ENCODE peak calls at places on chromosome 16, in eight cellular contexts. One of them, this sample, is unnamed.

GRCh38 chr16:27239906-27240655 is 28.5 kb downstream of the NSMCE1 start:
- DNase-seq in gastrocnemius medialis: no peak
- DNase-seq in ovary: no peak
- DNase-seq in tibial nerve: no peak
- DNase-seq in astrocyte of the spinal cord: no peak
- DNase-seq in body of pancreas: no peak
- DNase-seq in Caco-2: no peak
- DNase-seq in BE2C: no peak
- DNase-seq in this sample: no peak

GRCh38 chr16:47734987-47735594 is 274.0 kb downstream of the PHKB start:
- DNase-seq in tibial nerve: no peak
- DNase-seq in body of pancreas: peak; percentile 87
- DNase-seq in gastrocnemius medialis: no peak
- DNase-seq in Caco-2: no peak
- DNase-seq in BE2C: no peak
- DNase-seq in ovary: no peak
- DNase-seq in astrocyte of the spinal cord: no peak
- DNase-seq in this sample: no peak

GRCh38 chr16:77788196-77789084 is at the start of gene VAT1L:
- DNase-seq in BE2C: peak; percentile 15
- DNase-seq in Caco-2: peak; percentile 40
- DNase-seq in ovary: no peak
- DNase-seq in astrocyte of the spinal cord: peak; percentile 75
- DNase-seq in gastrocnemius medialis: no peak
- DNase-seq in tibial nerve: no peak
- DNase-seq in body of pancreas: no peak
- DNase-seq in this sample: no peak

GRCh38 chr16:50444546-50444945 is 75.8 kb upstream of the BRD7 start:
- DNase-seq in ovary: no peak
- DNase-seq in astrocyte of the spinal cord: no peak
- DNase-seq in Caco-2: no peak
- DNase-seq in body of pancreas: no peak
- DNase-seq in gastrocnemius medialis: no peak
- DNase-seq in tibial nerve: no peak
- DNase-seq in BE2C: no peak
- DNase-seq in this sample: no peak

GRCh38 chr16:21301168-21301894 is 23.2 kb upstream of the CRYM start:
- DNase-seq in ovary: peak; percentile 56
- DNase-seq in BE2C: peak; percentile 75
- DNase-seq in body of pancreas: peak; percentile 82
- DNase-seq in gastrocnemius medialis: peak; percentile 49
- DNase-seq in astrocyte of the spinal cord: peak; percentile 73
- DNase-seq in Caco-2: peak; percentile 81
- DNase-seq in tibial nerve: peak; percentile 35
- DNase-seq in this sample: peak; percentile 59

GRCh38 chr16:81528258-81528657 is 83.7 kb downstream of the CMIP start:
- DNase-seq in astrocyte of the spinal cord: no peak
- DNase-seq in ovary: no peak
- DNase-seq in BE2C: no peak
- DNase-seq in Caco-2: no peak
- DNase-seq in gastrocnemius medialis: no peak
- DNase-seq in tibial nerve: no peak
- DNase-seq in body of pancreas: no peak
- DNase-seq in this sample: no peak

GRCh38 chr16:17423195-17423594 is 47.6 kb downstream of the XYLT1 start:
- DNase-seq in BE2C: no peak
- DNase-seq in tibial nerve: no peak
- DNase-seq in body of pancreas: no peak
- DNase-seq in Caco-2: no peak
- DNase-seq in astrocyte of the spinal cord: no peak
- DNase-seq in ovary: no peak
- DNase-seq in gastrocnemius medialis: no peak
- DNase-seq in this sample: no peak

GRCh38 chr16:71373073-71373472 is 14.6 kb downstream of the CALB2 start:
- DNase-seq in astrocyte of the spinal cord: peak; percentile 4
- DNase-seq in BE2C: no peak
- DNase-seq in ovary: no peak
- DNase-seq in Caco-2: no peak
- DNase-seq in body of pancreas: no peak
- DNase-seq in tibial nerve: no peak
- DNase-seq in gastrocnemius medialis: no peak
- DNase-seq in this sample: no peak

GRCh38 chr16:90015586-90016338 is 3.5 kb downstream of the DBNDD1 start:
- DNase-seq in tibial nerve: no peak
- DNase-seq in Caco-2: no peak
- DNase-seq in astrocyte of the spinal cord: peak; percentile 19
- DNase-seq in body of pancreas: no peak
- DNase-seq in ovary: no peak
- DNase-seq in gastrocnemius medialis: no peak
- DNase-seq in BE2C: no peak
- DNase-seq in this sample: no peak

GRCh38 chr16:88914750-88915368 is 48.4 kb upstream of the PABPN1L start:
- DNase-seq in astrocyte of the spinal cord: no peak
- DNase-seq in ovary: no peak
- DNase-seq in gastrocnemius medialis: no peak
- DNase-seq in tibial nerve: peak; percentile 52
- DNase-seq in body of pancreas: no peak
- DNase-seq in Caco-2: no peak
- DNase-seq in BE2C: no peak
- DNase-seq in this sample: no peak

GRCh38 chr16:67708368-67708771 is 10.7 kb downstream of the GFOD2 start:
- DNase-seq in astrocyte of the spinal cord: no peak
- DNase-seq in Caco-2: no peak
- DNase-seq in tibial nerve: no peak
- DNase-seq in BE2C: no peak
- DNase-seq in ovary: no peak
- DNase-seq in gastrocnemius medialis: peak; percentile 50
- DNase-seq in body of pancreas: no peak
- DNase-seq in this sample: no peak

GRCh38 chr16:81198635-81199034 is 39.9 kb upstream of the BCO1 start:
- DNase-seq in tibial nerve: no peak
- DNase-seq in gastrocnemius medialis: no peak
- DNase-seq in ovary: no peak
- DNase-seq in BE2C: no peak
- DNase-seq in Caco-2: peak; percentile 47
- DNase-seq in body of pancreas: no peak
- DNase-seq in astrocyte of the spinal cord: no peak
- DNase-seq in this sample: no peak

GRCh38 chr16:74094514-74094913 is 202.1 kb upstream of the PSMD7 start:
- DNase-seq in BE2C: no peak
- DNase-seq in gastrocnemius medialis: no peak
- DNase-seq in Caco-2: no peak
- DNase-seq in astrocyte of the spinal cord: no peak
- DNase-seq in ovary: no peak
- DNase-seq in tibial nerve: no peak
- DNase-seq in body of pancreas: no peak
- DNase-seq in this sample: no peak

GRCh38 chr16:68049448-68049847 is 26.4 kb downstream of the DUS2 start:
- DNase-seq in body of pancreas: no peak
- DNase-seq in tibial nerve: no peak
- DNase-seq in ovary: no peak
- DNase-seq in Caco-2: no peak
- DNase-seq in astrocyte of the spinal cord: no peak
- DNase-seq in gastrocnemius medialis: no peak
- DNase-seq in BE2C: no peak
- DNase-seq in this sample: no peak

GRCh38 chr16:24493859-24494258 is 45.5 kb upstream of the RBBP6 start:
- DNase-seq in body of pancreas: no peak
- DNase-seq in ovary: no peak
- DNase-seq in tibial nerve: no peak
- DNase-seq in Caco-2: no peak
- DNase-seq in BE2C: no peak
- DNase-seq in gastrocnemius medialis: no peak
- DNase-seq in astrocyte of the spinal cord: no peak
- DNase-seq in this sample: no peak
- TF ChIP-seq CTCF in body of pancreas: no peak
- TF ChIP-seq CTCF in ovary: no peak
- TF ChIP-seq CTCF in tibial nerve: no peak
- TF ChIP-seq CTCF in Caco-2: no peak
- TF ChIP-seq CTCF in BE2C: no peak
- TF ChIP-seq CTCF in gastrocnemius medialis: no peak
- TF ChIP-seq CTCF in astrocyte of the spinal cord: no peak
- TF ChIP-seq CTCF in this sample: no peak

GRCh38 chr16:14284930-14285541 is 213.9 kb downstream of the MRTFB start:
- DNase-seq in ovary: no peak
- DNase-seq in gastrocnemius medialis: peak; percentile 51
- DNase-seq in tibial nerve: no peak
- DNase-seq in BE2C: peak; percentile 67
- DNase-seq in astrocyte of the spinal cord: peak; percentile 79
- DNase-seq in Caco-2: peak; percentile 66
- DNase-seq in body of pancreas: peak; percentile 71
- DNase-seq in this sample: no peak

GRCh38 chr16:14285542-14286380 is 214.6 kb downstream of the MRTFB start:
- DNase-seq in BE2C: peak; percentile 92
- DNase-seq in Caco-2: peak; percentile 91
- DNase-seq in astrocyte of the spinal cord: peak; percentile 94
- DNase-seq in tibial nerve: peak; percentile 92
- DNase-seq in gastrocnemius medialis: peak; percentile 74
- DNase-seq in ovary: peak; percentile 94
- DNase-seq in body of pancreas: peak; percentile 95
- DNase-seq in this sample: peak; percentile 99

GRCh38 chr16:14286381-14287230 is 215.5 kb downstream of the MRTFB start:
- DNase-seq in Caco-2: no peak
- DNase-seq in BE2C: no peak
- DNase-seq in tibial nerve: no peak
- DNase-seq in ovary: no peak
- DNase-seq in astrocyte of the spinal cord: peak; percentile 53
- DNase-seq in body of pancreas: no peak
- DNase-seq in gastrocnemius medialis: no peak
- DNase-seq in this sample: no peak

GRCh38 chr16:14291941-14292825 is 221.1 kb downstream of the MRTFB start:
- DNase-seq in tibial nerve: no peak
- DNase-seq in gastrocnemius medialis: no peak
- DNase-seq in body of pancreas: no peak
- DNase-seq in BE2C: no peak
- DNase-seq in astrocyte of the spinal cord: no peak
- DNase-seq in Caco-2: no peak
- DNase-seq in ovary: no peak
- DNase-seq in this sample: no peak

GRCh38 chr16:14289692-14290340 is 218.7 kb downstream of the MRTFB start:
- DNase-seq in BE2C: peak; percentile 57
- DNase-seq in Caco-2: peak; percentile 50
- DNase-seq in body of pancreas: no peak
- DNase-seq in astrocyte of the spinal cord: no peak
- DNase-seq in ovary: no peak
- DNase-seq in gastrocnemius medialis: no peak
- DNase-seq in tibial nerve: no peak
- DNase-seq in this sample: no peak
- TF ChIP-seq CTCF in BE2C: peak; percentile 92
- TF ChIP-seq CTCF in Caco-2: peak; percentile 54
- TF ChIP-seq CTCF in body of pancreas: peak; percentile 24
- TF ChIP-seq CTCF in astrocyte of the spinal cord: peak; percentile 52
- TF ChIP-seq CTCF in ovary: no peak
- TF ChIP-seq CTCF in gastrocnemius medialis: no peak
- TF ChIP-seq CTCF in tibial nerve: no peak
- TF ChIP-seq CTCF in this sample: peak; percentile 61

GRCh38 chr16:83887564-83887963 is 11.4 kb upstream of the MLYCD start:
- DNase-seq in Caco-2: no peak
- DNase-seq in astrocyte of the spinal cord: no peak
- DNase-seq in gastrocnemius medialis: no peak
- DNase-seq in tibial nerve: no peak
- DNase-seq in body of pancreas: no peak
- DNase-seq in ovary: no peak
- DNase-seq in BE2C: no peak
- DNase-seq in this sample: no peak

GRCh38 chr16:83886199-83886971 is 12.5 kb upstream of the MLYCD start:
- DNase-seq in body of pancreas: no peak
- DNase-seq in ovary: no peak
- DNase-seq in astrocyte of the spinal cord: no peak
- DNase-seq in Caco-2: no peak
- DNase-seq in tibial nerve: no peak
- DNase-seq in gastrocnemius medialis: no peak
- DNase-seq in BE2C: no peak
- DNase-seq in this sample: no peak

GRCh38 chr16:83890359-83890758 is 8.6 kb upstream of the MLYCD start:
- DNase-seq in Caco-2: no peak
- DNase-seq in ovary: no peak
- DNase-seq in body of pancreas: no peak
- DNase-seq in tibial nerve: no peak
- DNase-seq in gastrocnemius medialis: no peak
- DNase-seq in BE2C: no peak
- DNase-seq in astrocyte of the spinal cord: no peak
- DNase-seq in this sample: no peak

GRCh38 chr16:83888672-83889044 is 10.3 kb upstream of the MLYCD start:
- DNase-seq in astrocyte of the spinal cord: no peak
- DNase-seq in Caco-2: no peak
- DNase-seq in tibial nerve: no peak
- DNase-seq in gastrocnemius medialis: no peak
- DNase-seq in ovary: no peak
- DNase-seq in body of pancreas: no peak
- DNase-seq in BE2C: no peak
- DNase-seq in this sample: no peak

GRCh38 chr16:83887088-83887487 is 11.8 kb upstream of the MLYCD start:
- DNase-seq in ovary: no peak
- DNase-seq in BE2C: peak; percentile 15
- DNase-seq in Caco-2: no peak
- DNase-seq in body of pancreas: peak; percentile 25
- DNase-seq in gastrocnemius medialis: no peak
- DNase-seq in tibial nerve: no peak
- DNase-seq in astrocyte of the spinal cord: no peak
- DNase-seq in this sample: no peak
- TF ChIP-seq CTCF in ovary: no peak
- TF ChIP-seq CTCF in BE2C: peak; percentile 47
- TF ChIP-seq CTCF in Caco-2: no peak
- TF ChIP-seq CTCF in body of pancreas: peak; percentile 18
- TF ChIP-seq CTCF in gastrocnemius medialis: peak; percentile 23
- TF ChIP-seq CTCF in tibial nerve: no peak
- TF ChIP-seq CTCF in astrocyte of the spinal cord: peak; percentile 17
- TF ChIP-seq CTCF in this sample: peak; percentile 34

DNA sequence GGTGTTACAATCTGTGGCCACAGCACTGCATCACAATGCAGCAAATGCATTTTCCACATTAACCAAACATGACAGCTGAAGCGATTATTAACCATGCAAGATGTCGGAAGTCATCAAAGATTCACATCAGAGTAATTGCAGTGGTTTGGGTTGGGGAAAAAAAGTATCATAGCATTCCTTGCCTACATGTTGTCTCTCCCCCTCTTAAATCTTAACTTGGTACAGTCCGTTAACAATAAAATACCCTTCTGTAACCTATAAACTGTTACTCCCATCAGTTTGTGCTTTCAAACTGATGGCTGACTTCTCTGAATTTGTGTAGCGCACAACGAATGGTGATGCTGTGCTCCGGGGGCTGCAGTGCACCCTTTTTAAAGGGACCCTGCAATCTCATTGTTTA is 51.6 kb downstream of the NUP93 start:
- DNase-seq in BE2C: no peak
- DNase-seq in body of pancreas: no peak
- DNase-seq in astrocyte of the spinal cord: peak; percentile 18
- DNase-seq in tibial nerve: no peak
- DNase-seq in gastrocnemius medialis: no peak
- DNase-seq in ovary: no peak
- DNase-seq in Caco-2: no peak
- DNase-seq in this sample: no peak
- TF ChIP-seq CTCF in BE2C: no peak
- TF ChIP-seq CTCF in body of pancreas: no peak
- TF ChIP-seq CTCF in astrocyte of the spinal cord: no peak
- TF ChIP-seq CTCF in tibial nerve: no peak
- TF ChIP-seq CTCF in gastrocnemius medialis: no peak
- TF ChIP-seq CTCF in ovary: no peak
- TF ChIP-seq CTCF in Caco-2: no peak
- TF ChIP-seq CTCF in this sample: no peak

This sample was measured in progenitor cell of endocrine pancreas.